ENCODE peak calls at places on chromosomes 3 and 15, in six cellular contexts. Y is MCF 10A, O is heart right ventricle, Z is A172, C is BE2C, X is WTC11. N is an unnamed sample.

GRCh38 chr15:94069834-94070233 is 161.5 kb upstream of the MCTP2 start:
- DNase-seq in Y (no peak), O (no peak), Z (no peak), C (no peak), X (no peak), N (no peak)

GRCh38 chr15:81157195-81157938 is 23.3 kb downstream of the CFAP161 start:
- DNase-seq in Y (peak; percentile 81), O (no peak), Z (no peak), C (no peak), X (no peak), N (no peak)

GRCh38 chr3:62127116-62127515 is 246.2 kb downstream of the FEZF2 start:
- DNase-seq in Y (no peak), O (no peak), Z (no peak), C (no peak), X (no peak), N (no peak)

GRCh38 chr15:58574612-58575011 is 142.8 kb downstream of the LIPC start:
- DNase-seq in Y (no peak), O (no peak), Z (no peak), C (no peak), X (no peak), N (no peak)

GRCh38 chr3:129119365-129120100 is 2.1 kb downstream of the RAB43 start:
- DNase-seq in Y (peak; percentile 42), O (no peak), Z (peak; percentile 19), C (no peak), X (no peak), N (no peak)

GRCh38 chr15:46266691-46267090 is 631.9 kb downstream of the SQOR start:
- DNase-seq in Y (no peak), O (no peak), Z (no peak), C (no peak), X (no peak), N (no peak)

GRCh38 chr15:37764733-37765191 is 169.7 kb upstream of the TMCO5A start:
- DNase-seq in Y (peak; percentile 63), O (no peak), Z (peak; percentile 57), C (peak; percentile 65), X (peak; percentile 25), N (no peak)

GRCh38 chr3:177960014-177960413 is 576.2 kb upstream of the KCNMB2 start:
- DNase-seq in Y (no peak), O (peak; percentile 12), Z (no peak), C (no peak), X (no peak), N (peak; percentile 27)

GRCh38 chr15:70578196-70578595 is 185.2 kb downstream of the UACA start:
- DNase-seq in Y (no peak), O (no peak), Z (no peak), C (no peak), X (no peak), N (no peak)

GRCh38 chr3:193870376-193871092 is 265.4 kb upstream of the HES1 start:
- DNase-seq in Y (peak; percentile 81), O (no peak), Z (peak; percentile 23), C (no peak), X (no peak), N (no peak)

GRCh38 chr3:127886276-127886862 is 28.7 kb upstream of the KBTBD12 start:
- DNase-seq in Y (no peak), O (no peak), Z (no peak), C (no peak), X (no peak), N (no peak)

GRCh38 chr3:119305271-119305670 is 11.1 kb downstream of the ARHGAP31 start:
- DNase-seq in Y (no peak), O (no peak), Z (no peak), C (no peak), X (no peak), N (no peak)

GRCh38 chr15:82159922-82160321 is 102.6 kb downstream of the EFL1 start:
- DNase-seq in Y (peak; percentile 94), O (no peak), Z (peak; percentile 95), C (no peak), X (no peak), N (no peak)

GRCh38 chr3:100429187-100429586 is 27.8 kb downstream of the LNP1 start:
- DNase-seq in Y (no peak), O (no peak), Z (no peak), C (no peak), X (no peak), N (no peak)

GRCh38 chr3:194930439-194931204 is 244.9 kb downstream of the FAM43A start:
- DNase-seq in Y (peak; percentile 75), O (no peak), Z (peak; percentile 85), C (no peak), X (no peak), N (peak; percentile 66)

GRCh38 chr15:38647683-38648082 is 83.1 kb upstream of the RASGRP1 start:
- DNase-seq in Y (peak; percentile 58), O (no peak), Z (peak; percentile 35), C (no peak), X (no peak), N (no peak)

GRCh38 chr3:114376516-114376915 is 82.7 kb downstream of the TIGIT start:
- DNase-seq in Y (no peak), O (no peak), Z (no peak), C (no peak), X (no peak), N (no peak)

GRCh38 chr15:99365232-99365631 is 114.0 kb downstream of the LRRC28 start:
- DNase-seq in Y (no peak), O (no peak), Z (no peak), C (no peak), X (no peak), N (no peak)

GRCh38 chr3:175163686-175164085 is 304.6 kb downstream of the NAALADL2 start:
- DNase-seq in Y (no peak), O (no peak), Z (no peak), C (no peak), X (no peak), N (no peak)

GRCh38 chr3:156036258-156037053 is 83.9 kb upstream of the KCNAB1 start:
- DNase-seq in Y (no peak), O (no peak), Z (no peak), C (no peak), X (no peak), N (no peak)

N was measured in left ventricle myocardium superior.